ENCODE peak calls at places on chromosomes 1 and 21, in eight cellular contexts. S is CD4-positive, alpha-beta T cell; B is neuronal stem cell; F is astrocyte of the spinal cord; V is NCI-H1436; E is mesendoderm; J is AG08396; D is aorta. P is an unnamed sample.

GRCh38 chr1:48309564-48310082 is 87.1 kb downstream of the SLC5A9 start:
- DNase-seq in S (no peak), B (no peak), F (no peak), V (no peak), E (no peak), J (no peak), D (no peak), P (no peak)

GRCh38 chr1:64471218-64471719 is 1.3 kb downstream of the CACHD1 start:
- DNase-seq in S (no peak), B (peak; percentile 48), F (peak; percentile 26), V (peak; percentile 3), E (peak; percentile 74), J (peak; percentile 64), D (peak; percentile 81), P (peak; percentile 75)

GRCh38 chr1:89955806-89956205 is 39.1 kb upstream of the ZNF326 start:
- DNase-seq in S (no peak), B (no peak), F (no peak), V (no peak), E (no peak), J (no peak), D (no peak), P (no peak)

GRCh38 chr1:167121375-167122120 is 27.7 kb downstream of the STYXL2 start:
- DNase-seq in S (peak; percentile 23), B (no peak), F (peak; percentile 41), V (peak; percentile 17), E (peak; percentile 86), J (no peak), D (peak; percentile 81), P (peak; percentile 82)

GRCh38 chr1:39230261-39231190 is 26.0 kb downstream of the MACF1 start:
- DNase-seq in S (no peak), B (no peak), F (no peak), V (no peak), E (peak; percentile 50), J (peak; percentile 73), D (no peak), P (peak; percentile 85)

GRCh38 chr1:55833452-55834160 is 618.4 kb upstream of the USP24 start:
- DNase-seq in S (no peak), B (no peak), F (peak; percentile 64), V (no peak), E (no peak), J (peak; percentile 32), D (no peak), P (no peak)

GRCh38 chr1:235657747-235658526 is 8.4 kb upstream of the GNG4 start:
- DNase-seq in S (no peak), B (no peak), F (no peak), V (no peak), E (no peak), J (no peak), D (no peak), P (no peak)

GRCh38 chr21:29342394-29342957 is 43.8 kb downstream of the BACH1 start:
- DNase-seq in S (no peak), B (no peak), F (peak; percentile 98), V (no peak), E (no peak), J (peak; percentile 80), D (peak; percentile 85), P (no peak)

GRCh38 chr21:17513214-17514123 is 626 bp downstream of the CXADR start:
- DNase-seq in S (no peak), B (peak; percentile 35), F (peak; percentile 55), V (no peak), E (peak; percentile 76), J (peak; percentile 25), D (peak; percentile 77), P (peak; percentile 77)

GRCh38 chr1:201282931-201283829 is at the start of gene PKP1:
- DNase-seq in S (no peak), B (no peak), F (no peak), V (no peak), E (peak; percentile 39), J (peak; percentile 46), D (peak; percentile 79), P (peak; percentile 77)

GRCh38 chr1:95301614-95302013 is 67.6 kb downstream of the RWDD3 start:
- DNase-seq in S (no peak), B (no peak), F (no peak), V (no peak), E (no peak), J (no peak), D (no peak), P (no peak)

P was measured in spleen.